ENCODE peak calls at places on chromosomes 7 and 10, in four cellular contexts. One of them, this sample, is unnamed.

GRCh38 chr7:130486114-130486962 is 5.5 kb upstream of the MEST start:
- DNase-seq in stomach: peak
- DNase-seq in esophagus muscularis mucosa: no peak
- DNase-seq in HepG2: peak
- DNase-seq in this sample: peak

GRCh38 chr7:115059312-115059711 is 137.4 kb downstream of the MDFIC start:
- DNase-seq in esophagus muscularis mucosa: no peak
- DNase-seq in HepG2: no peak
- DNase-seq in stomach: no peak
- DNase-seq in this sample: no peak

GRCh38 chr10:102384053-102384452 is 11.5 kb upstream of the NFKB2 start:
- DNase-seq in esophagus muscularis mucosa: no peak
- DNase-seq in HepG2: no peak
- DNase-seq in stomach: no peak
- DNase-seq in this sample: peak

GRCh38 chr10:3398825-3399646 is 226.5 kb upstream of the PITRM1 start:
- DNase-seq in stomach: no peak
- DNase-seq in HepG2: peak
- DNase-seq in esophagus muscularis mucosa: no peak
- DNase-seq in this sample: peak

GRCh38 chr10:43208147-43209063 is 58.5 kb downstream of the RASGEF1A start:
- DNase-seq in HepG2: no peak
- DNase-seq in stomach: no peak
- DNase-seq in esophagus muscularis mucosa: no peak
- DNase-seq in this sample: peak

GRCh38 chr7:376306-376969 is 86.5 kb downstream of the FOXL3 start:
- DNase-seq in esophagus muscularis mucosa: no peak
- DNase-seq in HepG2: no peak
- DNase-seq in stomach: peak
- DNase-seq in this sample: peak

GRCh38 chr7:2934211-2934731 is 90.2 kb upstream of the GNA12 start:
- DNase-seq in stomach: no peak
- DNase-seq in esophagus muscularis mucosa: no peak
- DNase-seq in HepG2: no peak
- DNase-seq in this sample: peak

GRCh38 chr10:103666109-103666508 is 172.6 kb downstream of the NEURL1 start:
- DNase-seq in HepG2: no peak
- DNase-seq in esophagus muscularis mucosa: no peak
- DNase-seq in stomach: no peak
- DNase-seq in this sample: no peak

GRCh38 chr10:28991738-28992270 is 297.1 kb upstream of the LYZL1 start:
- DNase-seq in stomach: peak
- DNase-seq in esophagus muscularis mucosa: peak
- DNase-seq in HepG2: peak
- DNase-seq in this sample: no peak

GRCh38 chr7:92634924-92635519 is 44.8 kb upstream of the FAM133B start:
- DNase-seq in esophagus muscularis mucosa: no peak
- DNase-seq in stomach: no peak
- DNase-seq in HepG2: peak
- DNase-seq in this sample: no peak

GRCh38 chr7:46960974-46961373 is 620.9 kb downstream of the TNS3 start:
- DNase-seq in stomach: no peak
- DNase-seq in HepG2: no peak
- DNase-seq in esophagus muscularis mucosa: no peak
- DNase-seq in this sample: no peak

GRCh38 chr7:18458830-18459229 is 36.7 kb upstream of the HDAC9 start:
- DNase-seq in stomach: no peak
- DNase-seq in HepG2: no peak
- DNase-seq in esophagus muscularis mucosa: no peak
- DNase-seq in this sample: no peak

GRCh38 chr10:13949844-13950542 is 363.2 kb downstream of the PRPF18 start:
- DNase-seq in esophagus muscularis mucosa: no peak
- DNase-seq in HepG2: no peak
- DNase-seq in stomach: no peak
- DNase-seq in this sample: no peak

GRCh38 chr7:21507627-21508343 is 35.1 kb upstream of the DNAH11 start:
- DNase-seq in stomach: peak
- DNase-seq in HepG2: peak
- DNase-seq in esophagus muscularis mucosa: no peak
- DNase-seq in this sample: no peak

GRCh38 chr7:37448057-37448636 is 517 bp downstream of the ELMO1 start:
- DNase-seq in esophagus muscularis mucosa: no peak
- DNase-seq in HepG2: no peak
- DNase-seq in stomach: no peak
- DNase-seq in this sample: no peak

GRCh38 chr10:71728218-71728737 is 8.7 kb upstream of the C10orf105 start:
- DNase-seq in esophagus muscularis mucosa: peak
- DNase-seq in HepG2: no peak
- DNase-seq in stomach: no peak
- DNase-seq in this sample: peak

GRCh38 chr7:1458676-1459511 is at the start of gene MICALL2:
- DNase-seq in stomach: peak
- DNase-seq in esophagus muscularis mucosa: no peak
- DNase-seq in HepG2: peak
- DNase-seq in this sample: peak

GRCh38 chr7:6276911-6277408 is 4.5 kb upstream of the CYTH3 start:
- DNase-seq in esophagus muscularis mucosa: no peak
- DNase-seq in stomach: no peak
- DNase-seq in HepG2: no peak
- DNase-seq in this sample: peak

GRCh38 chr7:51158742-51159441 is 157.7 kb downstream of the COBL start:
- DNase-seq in stomach: no peak
- DNase-seq in esophagus muscularis mucosa: no peak
- DNase-seq in HepG2: no peak
- DNase-seq in this sample: no peak

GRCh38 chr10:69211104-69211503 is 9.0 kb upstream of the HKDC1 start:
- DNase-seq in stomach: no peak
- DNase-seq in HepG2: no peak
- DNase-seq in esophagus muscularis mucosa: no peak
- DNase-seq in this sample: no peak

GRCh38 chr10:129937351-129937751 is 26.7 kb downstream of the EBF3 start:
- DNase-seq in stomach: peak
- DNase-seq in HepG2: no peak
- DNase-seq in esophagus muscularis mucosa: no peak
- DNase-seq in this sample: peak

GRCh38 chr10:48242160-48242904 is 32.2 kb downstream of the FRMPD2 start:
- DNase-seq in esophagus muscularis mucosa: peak
- DNase-seq in HepG2: no peak
- DNase-seq in stomach: no peak
- DNase-seq in this sample: no peak

GRCh38 chr7:134742688-134743350 is 36.6 kb upstream of the CALD1 start:
- DNase-seq in HepG2: no peak
- DNase-seq in stomach: no peak
- DNase-seq in esophagus muscularis mucosa: no peak
- DNase-seq in this sample: no peak

GRCh38 chr10:114704720-114705119 is 46.6 kb upstream of the ABLIM1 start:
- DNase-seq in HepG2: no peak
- DNase-seq in esophagus muscularis mucosa: no peak
- DNase-seq in stomach: no peak
- DNase-seq in this sample: no peak

GRCh38 chr10:71229726-71230655 is 17.6 kb downstream of the UNC5B start:
- DNase-seq in HepG2: no peak
- DNase-seq in esophagus muscularis mucosa: no peak
- DNase-seq in stomach: no peak
- DNase-seq in this sample: peak

DNA sequence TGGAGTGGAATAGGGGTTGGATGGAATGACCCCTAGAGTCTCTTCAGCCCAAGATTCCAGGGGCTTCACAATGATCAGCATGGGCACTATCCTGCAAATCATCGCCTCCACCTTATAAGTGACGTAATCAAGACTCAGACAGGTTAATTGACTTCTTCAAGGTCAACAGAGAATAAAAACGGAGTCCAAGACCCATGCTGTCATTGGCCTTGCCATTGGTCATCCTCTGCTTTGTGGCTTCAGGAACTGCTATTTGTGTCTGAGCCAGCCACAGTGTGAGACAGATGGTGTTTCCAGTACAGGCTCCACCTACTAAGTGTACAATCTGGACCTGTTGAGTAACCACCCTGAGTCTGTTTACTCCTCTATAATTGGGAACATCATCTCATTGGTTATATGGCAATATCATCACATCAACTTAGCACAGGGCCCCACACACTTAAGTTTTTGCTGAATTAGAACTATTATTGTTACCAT is 60.9 kb upstream of the ZMIZ1 start:
- DNase-seq in HepG2: no peak
- DNase-seq in stomach: no peak
- DNase-seq in esophagus muscularis mucosa: no peak
- DNase-seq in this sample: no peak
- TF ChIP-seq POLR2AphosphoS5 in HepG2: no peak
- TF ChIP-seq POLR2AphosphoS5 in stomach: no peak
- TF ChIP-seq POLR2AphosphoS5 in esophagus muscularis mucosa: no peak
- TF ChIP-seq POLR2AphosphoS5 in this sample: no peak

DNA sequence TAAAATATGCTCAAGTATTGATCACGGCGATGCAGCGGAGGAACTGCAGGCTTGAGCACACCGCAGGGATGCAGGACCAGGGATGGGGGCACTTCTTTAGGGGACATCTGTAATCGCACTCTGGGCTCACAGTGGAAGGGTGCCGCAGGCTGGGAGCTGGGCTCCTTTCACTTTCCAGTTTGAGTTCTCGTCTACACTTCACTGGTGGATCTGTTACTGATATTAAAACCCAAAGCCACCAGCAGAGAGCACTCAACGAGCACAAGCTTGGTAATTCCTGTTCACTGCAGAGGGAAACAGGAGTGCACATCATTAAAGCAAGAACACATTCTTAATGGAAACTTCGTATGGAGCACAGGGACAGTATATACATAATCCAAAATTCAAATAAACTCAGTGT is 91.3 kb downstream of the PARD3 start:
- DNase-seq in esophagus muscularis mucosa: peak
- DNase-seq in HepG2: peak
- DNase-seq in stomach: peak
- DNase-seq in this sample: no peak
- H3K4me3 ChIP-seq in esophagus muscularis mucosa: no peak
- H3K4me3 ChIP-seq in HepG2: no peak
- H3K4me3 ChIP-seq in stomach: no peak
- H3K4me3 ChIP-seq in this sample: no peak

GRCh38 chr10:60480865-60481563 is 91.3 kb upstream of the ANK3 start:
- DNase-seq in HepG2: no peak
- DNase-seq in esophagus muscularis mucosa: no peak
- DNase-seq in stomach: peak
- DNase-seq in this sample: no peak
- TF ChIP-seq POLR2A in HepG2: no peak
- TF ChIP-seq POLR2A in esophagus muscularis mucosa: no peak
- TF ChIP-seq POLR2A in stomach: no peak
- TF ChIP-seq POLR2A in this sample: no peak

DNA sequence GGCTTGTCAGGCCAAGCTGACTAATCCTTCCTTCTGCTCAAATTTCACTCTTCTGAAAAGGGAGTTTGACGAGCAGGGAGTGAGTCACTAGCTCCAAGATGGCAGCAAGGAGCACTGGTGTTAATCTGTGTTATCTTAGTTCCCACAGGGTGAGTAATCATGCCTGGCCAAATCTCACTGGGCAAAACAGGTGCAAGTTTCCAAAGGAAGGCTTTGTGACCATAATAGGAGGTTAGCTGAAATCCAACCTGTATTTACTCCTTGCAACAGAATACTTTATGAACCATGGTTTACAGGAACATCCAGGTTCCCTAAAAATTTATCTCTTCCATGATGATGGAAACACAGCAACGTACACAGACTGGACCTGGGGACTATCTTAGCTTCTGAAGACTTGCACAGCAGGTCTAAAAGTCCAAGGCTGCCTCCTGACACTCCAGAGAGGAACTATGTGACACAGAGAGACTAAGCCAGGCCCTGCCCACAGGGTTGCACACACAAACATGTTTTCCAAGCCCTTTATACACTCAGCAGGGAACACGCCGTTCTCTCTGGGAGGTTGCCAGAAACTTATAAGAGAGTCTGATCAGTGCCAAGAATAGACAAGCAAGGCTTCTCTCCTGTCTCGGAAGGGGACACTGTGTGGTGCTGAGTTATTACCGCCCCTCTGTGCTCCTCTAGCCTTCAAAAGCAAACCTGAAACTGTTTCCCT is 46.3 kb downstream of the PDK4 start:
- DNase-seq in stomach: peak
- DNase-seq in esophagus muscularis mucosa: peak
- DNase-seq in HepG2: no peak
- DNase-seq in this sample: no peak
- TF ChIP-seq POLR2AphosphoS5 in stomach: peak
- TF ChIP-seq POLR2AphosphoS5 in esophagus muscularis mucosa: peak
- TF ChIP-seq POLR2AphosphoS5 in HepG2: no peak
- TF ChIP-seq POLR2AphosphoS5 in this sample: no peak

GRCh38 chr7:40839881-40840280 is 705.1 kb downstream of the SUGCT start:
- DNase-seq in HepG2: no peak
- DNase-seq in stomach: no peak
- DNase-seq in esophagus muscularis mucosa: no peak
- DNase-seq in this sample: no peak
- H3K4me3 ChIP-seq in HepG2: no peak
- H3K4me3 ChIP-seq in stomach: no peak
- H3K4me3 ChIP-seq in esophagus muscularis mucosa: no peak
- H3K4me3 ChIP-seq in this sample: no peak